ENCODE peak calls at places on chromosomes 11 and 22, in nine cellular contexts. R is anterior cingulate cortex; L is NCI-H2029 treated with DMSO at 0.1 percent for 48 hours; Y is activated CD4-positive, alpha-beta T cell treated with anti-CD3 and anti-CD28 coated beads for 36 hours; M is dermis blood vessel endothelial cell; W is stimulated activated CD8-positive, alpha-beta memory T cell treated with anti-CD3 and anti-CD28 coated beads, Interleukin-15, amount 100 ng/mL, for 1 hour; Q is stimulated activated CD4-positive, alpha-beta T cell treated with anti-CD3 and anti-CD28 coated beads, Interleukin-4, amount 100 ng/mL, for 24 hours; G is NCI-H2081 treated with DMSO at 0.1 percent for 48 hours; C is T follicular helper cell. B is an unnamed sample.

GRCh38 chr22:43421914-43422615 is 10.3 kb downstream of the MPPED1 start:
- DNase-seq in Q (no peak), L (no peak), C (no peak), G (no peak), R (no peak), M (no peak), Y (no peak), W (no peak), B (no peak)

GRCh38 chr11:116910378-116910777 is 73.0 kb upstream of the APOA1 start:
- DNase-seq in G (no peak), Q (no peak), L (no peak), R (no peak), W (no peak), C (no peak), M (no peak), Y (no peak), B (no peak)

GRCh38 chr22:41722496-41722895 is 23.2 kb downstream of the MEI1 start:
- DNase-seq in W (no peak), G (no peak), R (no peak), C (no peak), Y (no peak), M (no peak), L (no peak), Q (no peak), B (no peak)

GRCh38 chr11:128187829-128188228 is 399.5 kb downstream of the ETS1 start:
- DNase-seq in G (no peak), C (no peak), W (no peak), R (no peak), L (no peak), Q (no peak), M (no peak), Y (no peak), B (no peak)

GRCh38 chr11:47130541-47130940 is 46.1 kb downstream of the ARFGAP2 start:
- DNase-seq in Q (no peak), M (no peak), Y (no peak), R (no peak), G (no peak), L (peak), W (no peak), C (no peak), B (no peak)

GRCh38 chr11:69106124-69106811 is 49.5 kb upstream of the SMIM38 start:
- DNase-seq in R (no peak), Q (no peak), Y (no peak), C (no peak), W (no peak), L (no peak), G (no peak), M (peak), B (no peak)

GRCh38 chr22:23516304-23516703 is 63.8 kb downstream of the IGLL1 start:
- DNase-seq in G (no peak), C (no peak), R (no peak), M (no peak), Y (no peak), Q (no peak), W (no peak), L (no peak), B (no peak)

GRCh38 chr11:93984205-93984586 is 37.0 kb upstream of the HEPHL1 start:
- DNase-seq in Q (no peak), C (no peak), R (no peak), Y (no peak), M (no peak), L (no peak), W (no peak), G (no peak), B (no peak)

GRCh38 chr11:132655187-132655855 is 877.0 kb downstream of the OPCML start:
- DNase-seq in Y (no peak), W (no peak), Q (no peak), C (no peak), M (no peak), L (no peak), R (no peak), G (no peak), B (no peak)

GRCh38 chr11:88363566-88364169 is 26.1 kb upstream of the CTSC start:
- DNase-seq in W (no peak), Q (no peak), G (no peak), L (no peak), Y (peak), R (no peak), C (no peak), M (peak), B (no peak)

GRCh38 chr22:39524753-39525657 is 4.6 kb downstream of the ATF4 start:
- DNase-seq in G (no peak), L (no peak), Y (no peak), W (no peak), M (no peak), C (no peak), R (no peak), Q (no peak), B (no peak)